ENCODE peak calls at places on chromosomes 1 and 21, in eight cellular contexts. One of them, this sample, is unnamed.

GRCh38 chr1:172380441-172381244 is 39.8 kb upstream of the C1orf105 start:
- DNase-seq in astrocyte: peak; percentile 31
- DNase-seq in ascending aorta: no peak
- DNase-seq in tibial artery: no peak
- DNase-seq in breast epithelium: no peak
- DNase-seq in suprapubic skin: no peak
- DNase-seq in Karpas-422: no peak
- DNase-seq in heart left ventricle: no peak
- DNase-seq in this sample: peak; percentile 17

GRCh38 chr1:53588053-53588779 is 129.0 kb downstream of the DMRTB1 start:
- DNase-seq in Karpas-422: no peak
- DNase-seq in astrocyte: no peak
- DNase-seq in breast epithelium: no peak
- DNase-seq in suprapubic skin: no peak
- DNase-seq in ascending aorta: no peak
- DNase-seq in heart left ventricle: peak; percentile 11
- DNase-seq in tibial artery: peak; percentile 37
- DNase-seq in this sample: no peak

GRCh38 chr1:152869808-152870419 is 8.2 kb upstream of the SMCP start:
- DNase-seq in breast epithelium: peak; percentile 44
- DNase-seq in tibial artery: peak; percentile 69
- DNase-seq in ascending aorta: no peak
- DNase-seq in Karpas-422: peak; percentile 89
- DNase-seq in suprapubic skin: no peak
- DNase-seq in heart left ventricle: no peak
- DNase-seq in astrocyte: peak; percentile 17
- DNase-seq in this sample: peak; percentile 18

GRCh38 chr1:31795801-31796621 is 19.8 kb downstream of the SPOCD1 start:
- DNase-seq in heart left ventricle: no peak
- DNase-seq in Karpas-422: no peak
- DNase-seq in tibial artery: peak; percentile 51
- DNase-seq in breast epithelium: no peak
- DNase-seq in astrocyte: peak; percentile 77
- DNase-seq in suprapubic skin: peak; percentile 40
- DNase-seq in ascending aorta: no peak
- DNase-seq in this sample: no peak

GRCh38 chr1:80536464-80536863 is 1264.3 kb upstream of the ADGRL2 start:
- DNase-seq in Karpas-422: no peak
- DNase-seq in ascending aorta: no peak
- DNase-seq in tibial artery: no peak
- DNase-seq in heart left ventricle: no peak
- DNase-seq in suprapubic skin: no peak
- DNase-seq in breast epithelium: no peak
- DNase-seq in astrocyte: no peak
- DNase-seq in this sample: no peak

GRCh38 chr1:231420299-231420958 is 1.7 kb downstream of the EGLN1 start:
- DNase-seq in heart left ventricle: no peak
- DNase-seq in ascending aorta: no peak
- DNase-seq in breast epithelium: no peak
- DNase-seq in suprapubic skin: no peak
- DNase-seq in astrocyte: peak; percentile 39
- DNase-seq in Karpas-422: peak; percentile 71
- DNase-seq in tibial artery: no peak
- DNase-seq in this sample: no peak

GRCh38 chr1:225746361-225747179 is 31.1 kb upstream of the SRP9 start:
- DNase-seq in heart left ventricle: peak; percentile 85
- DNase-seq in breast epithelium: peak; percentile 67
- DNase-seq in tibial artery: peak; percentile 79
- DNase-seq in astrocyte: peak; percentile 92
- DNase-seq in Karpas-422: no peak
- DNase-seq in suprapubic skin: no peak
- DNase-seq in ascending aorta: no peak
- DNase-seq in this sample: no peak

GRCh38 chr1:156319664-156320063 is 18.4 kb downstream of the CCT3 start:
- DNase-seq in heart left ventricle: no peak
- DNase-seq in suprapubic skin: no peak
- DNase-seq in astrocyte: no peak
- DNase-seq in Karpas-422: peak; percentile 67
- DNase-seq in breast epithelium: no peak
- DNase-seq in ascending aorta: no peak
- DNase-seq in tibial artery: no peak
- DNase-seq in this sample: no peak

GRCh38 chr1:93328809-93329477 is 16.8 kb upstream of the DR1 start:
- DNase-seq in suprapubic skin: no peak
- DNase-seq in Karpas-422: no peak
- DNase-seq in breast epithelium: no peak
- DNase-seq in tibial artery: no peak
- DNase-seq in heart left ventricle: no peak
- DNase-seq in astrocyte: peak; percentile 13
- DNase-seq in ascending aorta: no peak
- DNase-seq in this sample: no peak

GRCh38 chr1:162822391-162823200 is 32.1 kb downstream of the HSD17B7 start:
- DNase-seq in suprapubic skin: no peak
- DNase-seq in tibial artery: peak; percentile 62
- DNase-seq in breast epithelium: no peak
- DNase-seq in astrocyte: no peak
- DNase-seq in ascending aorta: no peak
- DNase-seq in heart left ventricle: peak; percentile 46
- DNase-seq in Karpas-422: no peak
- DNase-seq in this sample: no peak

GRCh38 chr1:200131551-200132125 is 104.1 kb downstream of the NR5A2 start:
- DNase-seq in astrocyte: peak; percentile 41
- DNase-seq in ascending aorta: no peak
- DNase-seq in suprapubic skin: no peak
- DNase-seq in breast epithelium: no peak
- DNase-seq in heart left ventricle: no peak
- DNase-seq in tibial artery: no peak
- DNase-seq in Karpas-422: peak; percentile 26
- DNase-seq in this sample: no peak

GRCh38 chr1:110524311-110525249 is 5.6 kb upstream of the KCNA10 start:
- DNase-seq in Karpas-422: peak; percentile 84
- DNase-seq in astrocyte: no peak
- DNase-seq in heart left ventricle: no peak
- DNase-seq in tibial artery: no peak
- DNase-seq in suprapubic skin: no peak
- DNase-seq in ascending aorta: no peak
- DNase-seq in breast epithelium: no peak
- DNase-seq in this sample: peak; percentile 11

GRCh38 chr1:172460901-172461315 is 17.0 kb upstream of the PIGC start:
- DNase-seq in heart left ventricle: no peak
- DNase-seq in suprapubic skin: no peak
- DNase-seq in tibial artery: no peak
- DNase-seq in ascending aorta: no peak
- DNase-seq in astrocyte: no peak
- DNase-seq in breast epithelium: no peak
- DNase-seq in Karpas-422: no peak
- DNase-seq in this sample: no peak

DNA sequence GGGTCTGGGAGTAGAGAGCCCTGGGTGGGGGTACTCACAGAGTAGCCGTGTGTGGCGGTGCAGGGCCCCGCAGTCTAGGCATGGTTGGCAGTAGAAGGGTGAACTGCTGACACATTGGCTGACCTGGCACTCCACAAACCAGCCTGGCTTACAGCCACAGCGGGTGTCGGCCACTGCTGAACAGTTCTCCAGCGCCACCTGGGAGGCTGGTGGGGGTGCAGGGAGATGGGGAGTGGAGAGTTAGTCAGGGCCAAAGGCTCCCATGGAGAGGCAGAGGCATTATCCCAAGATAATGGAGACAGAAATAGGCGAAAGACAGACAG is 1.5 kb downstream of the TNFRSF25 start:
- DNase-seq in Karpas-422: no peak
- DNase-seq in heart left ventricle: peak; percentile 86
- DNase-seq in breast epithelium: no peak
- DNase-seq in astrocyte: no peak
- DNase-seq in tibial artery: no peak
- DNase-seq in suprapubic skin: no peak
- DNase-seq in ascending aorta: no peak
- DNase-seq in this sample: peak; percentile 60
- H3K27ac ChIP-seq in Karpas-422: no peak overlapping the region
- H3K27ac ChIP-seq in heart left ventricle: no peak overlapping the region
- H3K27ac ChIP-seq in breast epithelium: no peak overlapping the region
- H3K27ac ChIP-seq in astrocyte: no peak overlapping the region
- H3K27ac ChIP-seq in tibial artery: no peak overlapping the region
- H3K27ac ChIP-seq in suprapubic skin: no peak overlapping the region
- H3K27ac ChIP-seq in ascending aorta: no peak overlapping the region
- H3K27ac ChIP-seq in this sample: peak overlapping the region; percentile 97

GRCh38 chr1:22223176-22223575 is 80.3 kb upstream of the WNT4 start:
- DNase-seq in Karpas-422: no peak
- DNase-seq in heart left ventricle: no peak
- DNase-seq in ascending aorta: no peak
- DNase-seq in astrocyte: no peak
- DNase-seq in tibial artery: peak; percentile 23
- DNase-seq in breast epithelium: no peak
- DNase-seq in suprapubic skin: no peak
- DNase-seq in this sample: no peak
- H3K27me3 ChIP-seq in Karpas-422: no peaks in the 10 kb centered on the region
- H3K27me3 ChIP-seq in heart left ventricle: peaks cover under 1% of the 10 kb centered on the region
- H3K27me3 ChIP-seq in ascending aorta: no peaks in the 10 kb centered on the region
- H3K27me3 ChIP-seq in astrocyte: peaks cover 23% of the 10 kb centered on the region
- H3K27me3 ChIP-seq in tibial artery: peaks cover 43% of the 10 kb centered on the region
- H3K27me3 ChIP-seq in breast epithelium: no peaks in the 10 kb centered on the region
- H3K27me3 ChIP-seq in suprapubic skin: peaks cover 18% of the 10 kb centered on the region
- H3K27me3 ChIP-seq in this sample: no peaks in the 10 kb centered on the region

GRCh38 chr21:9738527-9738926 is 782.9 kb upstream of the TPTE start:
- DNase-seq in ascending aorta: no peak
- DNase-seq in suprapubic skin: no peak
- DNase-seq in tibial artery: no peak
- DNase-seq in Karpas-422: no peak
- DNase-seq in heart left ventricle: no peak
- DNase-seq in astrocyte: no peak
- DNase-seq in breast epithelium: no peak
- DNase-seq in this sample: no peak
- H3K9me3 ChIP-seq in ascending aorta: peaks cover 11% of the 10 kb centered on the region
- H3K9me3 ChIP-seq in suprapubic skin: peaks cover 54% of the 10 kb centered on the region
- H3K9me3 ChIP-seq in tibial artery: peaks cover 4% of the 10 kb centered on the region
- H3K9me3 ChIP-seq in Karpas-422: peaks cover 72% of the 10 kb centered on the region
- H3K9me3 ChIP-seq in heart left ventricle: no peaks in the 10 kb centered on the region
- H3K9me3 ChIP-seq in astrocyte: peaks cover 39% of the 10 kb centered on the region
- H3K9me3 ChIP-seq in breast epithelium: peaks cover 43% of the 10 kb centered on the region
- H3K9me3 ChIP-seq in this sample: peaks cover 33% of the 10 kb centered on the region

GRCh38 chr1:39788758-39789570 is at the start of gene BMP8B:
- DNase-seq in astrocyte: no peak
- DNase-seq in heart left ventricle: peak; percentile 81
- DNase-seq in ascending aorta: no peak
- DNase-seq in Karpas-422: no peak
- DNase-seq in suprapubic skin: no peak
- DNase-seq in breast epithelium: peak; percentile 32
- DNase-seq in tibial artery: no peak
- DNase-seq in this sample: no peak

GRCh38 chr1:39787468-39787867 is 1.2 kb downstream of the BMP8B start:
- DNase-seq in Karpas-422: no peak
- DNase-seq in tibial artery: no peak
- DNase-seq in breast epithelium: no peak
- DNase-seq in suprapubic skin: no peak
- DNase-seq in heart left ventricle: no peak
- DNase-seq in ascending aorta: no peak
- DNase-seq in astrocyte: no peak
- DNase-seq in this sample: no peak

GRCh38 chr1:39791838-39792237 is 3.2 kb upstream of the BMP8B start:
- DNase-seq in Karpas-422: no peak
- DNase-seq in suprapubic skin: no peak
- DNase-seq in astrocyte: no peak
- DNase-seq in breast epithelium: no peak
- DNase-seq in ascending aorta: no peak
- DNase-seq in tibial artery: no peak
- DNase-seq in heart left ventricle: no peak
- DNase-seq in this sample: no peak

GRCh38 chr1:39788426-39788757 is 273 bp downstream of the BMP8B start:
- DNase-seq in tibial artery: no peak
- DNase-seq in breast epithelium: no peak
- DNase-seq in heart left ventricle: no peak
- DNase-seq in astrocyte: no peak
- DNase-seq in Karpas-422: no peak
- DNase-seq in suprapubic skin: no peak
- DNase-seq in ascending aorta: no peak
- DNase-seq in this sample: no peak

DNA sequence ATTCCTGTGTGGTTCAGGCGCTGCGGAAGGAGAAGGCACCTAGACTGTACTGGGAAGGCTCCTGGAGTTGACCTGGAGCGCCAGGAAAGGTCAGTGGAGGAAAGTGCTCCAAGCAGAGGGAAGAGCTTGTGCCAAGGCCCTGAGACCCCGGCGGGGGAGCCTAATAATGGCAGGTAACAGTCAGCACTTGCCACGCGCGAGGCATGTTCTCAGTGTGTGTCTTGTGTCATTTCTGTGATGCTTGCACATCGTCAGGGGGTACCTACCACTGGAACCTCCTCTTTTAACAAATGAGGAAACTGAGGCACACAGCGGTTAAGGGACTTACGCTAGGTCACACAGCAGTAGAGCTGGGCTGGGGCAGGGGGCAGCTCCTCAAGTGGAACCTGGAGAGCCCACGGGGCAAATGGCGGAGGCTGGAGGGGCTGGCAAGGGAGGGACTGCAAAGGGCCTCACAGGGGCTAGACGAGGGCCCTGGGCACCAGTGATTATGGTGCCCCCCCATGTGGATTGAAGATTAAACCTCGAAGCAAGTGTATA is 976 bp upstream of the BMP8B start:
- DNase-seq in heart left ventricle: no peak
- DNase-seq in ascending aorta: no peak
- DNase-seq in suprapubic skin: no peak
- DNase-seq in breast epithelium: no peak
- DNase-seq in tibial artery: no peak
- DNase-seq in astrocyte: no peak
- DNase-seq in Karpas-422: no peak
- DNase-seq in this sample: no peak
- H3K27ac ChIP-seq in heart left ventricle: no peak overlapping the region
- H3K27ac ChIP-seq in ascending aorta: no peak overlapping the region
- H3K27ac ChIP-seq in suprapubic skin: no peak overlapping the region
- H3K27ac ChIP-seq in breast epithelium: no peak overlapping the region
- H3K27ac ChIP-seq in tibial artery: no peak overlapping the region
- H3K27ac ChIP-seq in astrocyte: no peak overlapping the region
- H3K27ac ChIP-seq in Karpas-422: no peak overlapping the region
- H3K27ac ChIP-seq in this sample: no peak overlapping the region

This sample was measured in CD4-positive, alpha-beta T cell.